ENCODE peak calls at places on chromosomes 7 and 10, in five cellular contexts. T, I, H, Q and A are unnamed samples.

GRCh38 chr10:49332768-49333167 is 33.8 kb downstream of the C10orf71 start:
- DNase-seq in T (no peak), I (no peak), H (no peak), Q (no peak), A (no peak)

GRCh38 chr7:129332354-129333056 is 101.7 kb upstream of the STRIP2 start:
- DNase-seq in T (no peak), I (no peak), H (no peak), Q (no peak), A (no peak)

GRCh38 chr10:31603245-31604087 is 284.4 kb downstream of the ZEB1 start:
- DNase-seq in T (peak), I (peak), H (peak), Q (peak), A (peak)

GRCh38 chr7:157295338-157295737 is 41.5 kb upstream of the DNAJB6 start:
- DNase-seq in T (no peak), I (no peak), H (no peak), Q (no peak), A (no peak)

GRCh38 chr10:108673756-108674155 is 1249.6 kb downstream of the XPNPEP1 start:
- DNase-seq in T (no peak), I (no peak), H (no peak), Q (no peak), A (no peak)

GRCh38 chr10:61081331-61081730 is 137.3 kb upstream of the RHOBTB1 start:
- DNase-seq in T (no peak), I (no peak), H (no peak), Q (no peak), A (no peak)

GRCh38 chr10:66836057-66836456 is 89.8 kb upstream of the LRRTM3 start:
- DNase-seq in T (no peak), I (no peak), H (no peak), Q (no peak), A (no peak)

GRCh38 chr10:31759124-31759798 is 169.4 kb downstream of the ARHGAP12 start:
- DNase-seq in T (no peak), I (peak), H (no peak), Q (peak), A (no peak)

GRCh38 chr10:104622598-104623209 is 18.4 kb upstream of the SORCS3 start:
- DNase-seq in T (no peak), I (no peak), H (no peak), Q (no peak), A (no peak)

GRCh38 chr10:131973160-131973951 is 8.4 kb downstream of the BNIP3 start:
- DNase-seq in T (no peak), I (no peak), H (no peak), Q (no peak), A (no peak)

GRCh38 chr10:119620771-119621384 is 24.1 kb upstream of the TIAL1 start:
- DNase-seq in T (no peak), I (no peak), H (no peak), Q (no peak), A (no peak)

GRCh38 chr7:106501605-106502580 is 159.1 kb downstream of the CCDC71L start:
- DNase-seq in T (no peak), I (no peak), H (no peak), Q (no peak), A (no peak)

GRCh38 chr10:14840178-14840577 is 2.1 kb downstream of the HSPA14 start:
- DNase-seq in T (no peak), I (no peak), H (no peak), Q (no peak), A (no peak)

GRCh38 chr7:150778738-150779301 is 21.3 kb downstream of the TMEM176B start:
- DNase-seq in T (no peak), I (peak), H (no peak), Q (peak), A (no peak)

GRCh38 chr10:89351402-89352038 is 23.7 kb downstream of the IFIT3 start:
- DNase-seq in T (no peak), I (no peak), H (no peak), Q (no peak), A (no peak)

GRCh38 chr7:66557214-66558200 is 71.2 kb upstream of the KCTD7 start:
- DNase-seq in T (peak), I (peak), H (no peak), Q (peak), A (peak)

GRCh38 chr10:129151281-129151680 is 315.8 kb upstream of the MGMT start:
- DNase-seq in T (no peak), I (no peak), H (no peak), Q (no peak), A (no peak)

GRCh38 chr7:19112290-19113000 is 5.0 kb downstream of the TWIST1 start:
- DNase-seq in T (no peak), I (no peak), H (no peak), Q (no peak), A (no peak)

GRCh38 chr7:77800158-77800557 is 1.6 kb downstream of the PHTF2 start:
- DNase-seq in T (no peak), I (no peak), H (no peak), Q (no peak), A (no peak)

GRCh38 chr7:978049-978346 is 2.6 kb upstream of the COX19 start:
- DNase-seq in T (no peak), I (no peak), H (no peak), Q (no peak), A (no peak)

GRCh38 chr10:112471878-112472487 is 25.0 kb downstream of the VTI1A start:
- DNase-seq in T (no peak), I (no peak), H (no peak), Q (peak), A (no peak)

GRCh38 chr10:112475565-112476233 is 28.7 kb downstream of the VTI1A start:
- DNase-seq in T (no peak), I (no peak), H (no peak), Q (no peak), A (no peak)
- TF ChIP-seq CTCF in T (peak), I (peak), H (peak), Q (peak), A (peak)

DNA sequence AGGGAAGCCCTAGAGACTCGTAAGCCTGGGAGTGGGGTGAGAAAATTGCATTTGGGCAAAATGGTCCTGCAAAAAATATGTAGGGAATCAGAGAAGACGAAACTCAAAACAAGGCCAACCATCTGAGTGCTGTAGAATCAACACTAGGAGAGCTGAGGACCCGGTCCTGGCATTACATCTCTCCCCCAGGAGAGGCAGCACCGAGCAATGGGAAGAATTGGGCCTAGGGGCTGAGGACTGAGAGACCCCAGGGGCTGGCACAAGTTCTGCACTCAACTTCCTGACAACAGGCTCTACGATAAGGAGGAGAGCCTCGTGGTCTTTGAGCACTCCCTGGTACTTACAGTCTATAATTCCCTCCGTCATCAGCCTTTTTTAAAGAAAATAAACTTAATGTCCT is 47.6 kb downstream of the BPGM start:
- DNase-seq in T (no peak), I (no peak), H (no peak), Q (no peak), A (no peak)
- TF ChIP-seq CTCF in T (peak), I (peak), H (peak), Q (peak), A (peak)

DNA sequence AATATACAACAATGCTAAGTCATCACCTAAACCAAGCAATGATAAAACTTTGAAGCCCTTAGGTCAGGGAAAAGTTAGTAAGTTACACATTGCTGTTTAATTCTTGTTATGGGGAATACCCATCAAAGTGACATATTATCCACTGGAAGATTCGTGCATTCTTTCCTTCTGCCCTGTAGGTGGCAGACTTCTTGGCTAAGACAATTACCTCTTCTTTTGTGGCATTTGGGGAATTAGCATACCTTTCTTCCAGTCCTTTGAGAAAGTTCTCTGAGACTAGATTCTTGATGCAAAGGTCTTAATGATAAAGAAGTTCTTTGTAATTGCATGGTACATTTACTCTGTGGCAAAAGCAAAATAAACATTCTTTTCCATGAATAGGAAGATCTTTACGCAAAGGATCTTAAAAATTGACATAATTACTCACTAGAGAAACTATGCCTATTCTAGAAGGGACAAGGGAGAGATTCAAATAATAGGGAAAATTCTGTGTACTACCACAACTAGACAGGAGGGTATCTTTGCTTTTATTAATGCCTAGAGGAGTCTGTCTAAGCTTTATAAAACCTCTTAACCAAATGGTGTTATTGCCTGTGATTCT is 395.9 kb downstream of the GRM8 start:
- DNase-seq in T (no peak), I (no peak), H (no peak), Q (no peak), A (no peak)
- TF ChIP-seq CTCF in T (peak), I (peak), H (no peak), Q (no peak), A (peak)

DNA sequence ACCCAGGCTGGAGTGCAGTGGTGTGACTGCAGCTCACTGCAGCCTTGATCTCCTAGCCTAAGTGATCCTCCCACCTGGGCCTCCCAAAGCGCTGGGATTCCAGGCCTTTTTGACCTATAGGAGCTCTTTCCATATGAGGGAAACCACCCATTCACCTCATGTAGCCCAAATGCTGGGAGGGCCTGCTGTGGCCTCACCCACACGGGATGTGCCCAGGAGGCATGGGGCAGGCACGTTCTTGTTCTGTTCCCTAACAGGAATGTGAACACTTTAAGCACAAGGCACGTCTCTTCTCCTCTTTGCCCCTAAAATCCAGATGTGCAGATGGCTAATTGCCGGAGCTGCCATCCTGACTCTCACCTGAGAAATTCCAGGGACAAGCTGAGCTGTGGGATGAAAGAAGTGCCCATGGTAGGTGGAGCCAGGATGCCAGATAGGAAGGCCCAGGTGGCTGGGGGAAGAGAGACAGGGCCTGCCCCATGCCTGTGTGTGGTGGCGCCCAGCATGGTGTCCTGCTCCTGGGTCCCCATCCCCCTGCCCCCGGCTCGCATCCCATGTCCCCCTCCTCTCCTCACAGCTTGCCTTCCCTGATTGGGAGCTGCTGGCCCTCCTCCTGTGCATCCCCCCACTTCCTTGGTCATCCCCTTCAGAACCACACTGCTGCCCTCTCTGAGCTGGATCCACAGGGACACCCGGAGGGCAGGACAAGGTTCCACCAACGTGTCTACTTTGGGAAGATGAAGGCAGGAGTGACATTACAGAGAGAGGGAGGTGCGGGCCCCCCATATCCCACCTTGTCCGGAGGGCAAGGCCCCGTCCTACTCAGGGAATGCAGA is 17.3 kb downstream of the CAMK2B start:
- DNase-seq in T (peak), I (peak), H (no peak), Q (no peak), A (peak)
- TF ChIP-seq CTCF in T (no peak), I (no peak), H (no peak), Q (no peak), A (no peak)

GRCh38 chr10:98446656-98447221 is at the start of gene HPS1:
- DNase-seq in T (peak), I (peak), H (no peak), Q (peak), A (peak)
- TF ChIP-seq CTCF in T (peak), I (no peak), H (no peak), Q (no peak), A (peak)

GRCh38 chr7:26397326-26397725 is 105.7 kb downstream of the SNX10 start:
- DNase-seq in T (no peak), I (no peak), H (no peak), Q (no peak), A (no peak)

GRCh38 chr7:26397786-26398435 is 106.2 kb downstream of the SNX10 start:
- DNase-seq in T (no peak), I (no peak), H (no peak), Q (peak), A (peak)

GRCh38 chr7:26399747-26400146 is 108.1 kb downstream of the SNX10 start:
- DNase-seq in T (no peak), I (no peak), H (no peak), Q (no peak), A (no peak)

GRCh38 chr7:26398436-26399308 is 107.0 kb downstream of the SNX10 start:
- DNase-seq in T (no peak), I (peak), H (no peak), Q (peak), A (peak)

DNA sequence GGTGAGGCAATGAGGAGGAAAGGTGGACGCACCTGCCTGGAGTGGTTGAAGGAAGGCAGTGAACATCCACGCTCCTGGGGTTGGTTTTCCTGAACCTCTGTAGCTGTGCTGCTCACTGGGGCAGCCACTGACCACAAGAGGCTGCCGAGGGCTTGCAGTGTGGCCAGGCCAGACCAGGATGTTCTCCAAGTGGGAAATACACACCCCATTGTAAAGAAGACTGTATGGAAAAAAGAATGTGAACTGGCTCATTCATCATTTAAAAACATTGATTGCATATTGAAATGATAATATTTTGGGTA is 107.6 kb downstream of the SNX10 start:
- DNase-seq in T (no peak), I (no peak), H (no peak), Q (no peak), A (no peak)
- TF ChIP-seq CTCF in T (no peak), I (peak), H (no peak), Q (no peak), A (peak)

DNA sequence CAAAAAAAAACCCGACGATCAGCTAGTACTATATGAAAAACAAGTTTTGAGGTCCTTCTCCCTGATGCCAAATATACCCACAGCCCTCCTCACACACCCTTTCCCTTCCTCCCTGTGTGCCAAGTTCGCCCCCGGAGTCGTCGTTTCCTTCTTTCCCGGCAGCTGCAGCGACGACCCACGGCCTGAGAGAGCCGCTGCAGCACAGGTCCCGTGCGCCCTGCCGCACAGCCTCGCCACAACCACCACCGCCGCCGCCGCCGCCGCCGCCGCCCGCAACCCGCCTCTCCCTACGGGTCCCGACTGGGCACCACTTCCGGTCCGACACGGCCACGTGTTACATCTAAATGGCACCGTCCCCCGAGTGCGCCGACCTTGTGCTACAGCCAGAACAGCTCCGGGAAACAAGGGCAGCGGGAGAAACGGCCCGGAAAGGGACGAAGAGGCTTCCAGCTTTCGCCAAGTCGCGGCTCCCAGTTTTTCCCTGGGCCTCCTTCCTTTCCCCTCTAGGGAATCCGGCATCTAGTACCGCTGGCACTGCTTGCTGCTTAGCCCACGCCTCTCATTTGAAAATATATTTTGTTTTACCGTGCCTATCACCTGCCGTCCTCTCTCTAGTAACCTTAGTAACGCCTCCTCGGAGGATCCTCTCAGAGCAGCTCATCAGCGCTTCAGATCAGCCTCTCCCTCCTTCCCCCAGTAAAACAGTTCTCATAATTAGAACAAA is at the start of gene FRA10AC1:
- DNase-seq in T (peak), I (peak), H (peak), Q (peak), A (peak)
- TF ChIP-seq CTCF in T (peak), I (peak), H (peak), Q (no peak), A (peak)

DNA sequence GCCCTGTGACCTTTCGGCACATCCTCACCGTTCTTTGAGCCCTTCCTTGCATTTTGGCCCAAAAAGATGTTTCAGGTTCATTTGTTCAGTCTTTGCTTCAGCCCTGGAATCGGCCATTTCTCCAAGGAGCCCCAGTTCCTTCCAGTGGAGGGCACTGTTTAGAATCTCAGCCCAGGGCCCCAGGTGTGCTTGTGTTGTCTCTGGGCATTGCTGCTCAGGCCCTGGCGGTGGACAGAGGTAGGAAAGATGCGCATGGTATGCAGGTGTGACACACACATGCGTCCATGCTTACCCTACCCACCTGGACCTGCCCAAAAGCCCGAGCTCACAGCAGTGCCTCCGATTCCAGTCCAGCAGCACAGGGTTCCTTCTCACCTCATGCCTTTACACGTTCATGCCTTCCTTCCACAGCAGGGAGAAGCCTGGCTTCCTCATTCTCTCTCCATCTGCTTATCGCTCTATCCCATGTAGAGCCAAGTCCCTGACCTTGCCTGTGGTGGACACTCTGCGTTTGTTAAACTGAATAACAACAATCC is 70.6 kb downstream of the LHPP start:
- DNase-seq in T (no peak), I (no peak), H (no peak), Q (no peak), A (no peak)
- TF ChIP-seq CTCF in T (peak), I (peak), H (no peak), Q (peak), A (peak)

GRCh38 chr7:46886669-46887374 is 695.1 kb downstream of the TNS3 start:
- DNase-seq in T (no peak), I (no peak), H (no peak), Q (no peak), A (no peak)
- TF ChIP-seq CTCF in T (no peak), I (no peak), H (no peak), Q (no peak), A (no peak)

DNA sequence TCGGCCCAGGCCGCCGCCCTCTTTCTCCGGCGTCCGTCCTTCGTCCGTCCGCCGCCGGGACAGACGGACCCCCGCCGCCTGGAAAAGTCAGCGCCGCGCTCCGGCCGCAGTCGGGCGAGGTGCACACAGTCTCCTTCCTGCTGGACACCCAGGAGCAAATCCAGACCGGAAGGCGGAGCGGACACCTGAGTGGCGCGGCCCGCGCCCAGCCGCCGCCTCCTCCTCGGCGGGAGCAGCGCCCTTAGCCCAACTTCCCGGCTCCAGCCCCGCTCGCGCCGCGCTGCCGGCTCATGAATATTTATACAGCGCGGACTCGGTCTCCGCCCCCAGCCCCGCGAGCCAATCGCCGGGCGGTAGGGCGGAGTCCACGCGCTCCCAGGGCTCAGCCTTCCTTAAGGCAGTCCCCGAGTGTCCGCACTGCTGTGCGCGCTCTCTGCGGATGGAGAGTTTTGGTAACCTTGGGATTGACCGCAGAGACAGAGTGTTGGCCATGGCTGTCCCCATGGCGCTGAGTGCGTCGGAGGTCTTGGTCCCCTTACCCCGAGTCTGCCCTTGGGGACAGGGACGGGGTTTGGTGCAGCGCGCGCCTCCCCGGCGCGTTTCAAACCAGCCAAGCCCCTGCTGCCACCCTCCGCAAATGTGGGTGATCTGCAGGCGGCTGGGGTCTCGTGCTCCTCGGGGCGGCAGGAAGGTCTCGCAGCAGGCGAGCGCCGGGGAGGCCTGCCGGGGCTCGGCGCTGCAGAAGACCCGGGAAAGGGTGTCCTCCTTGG is at the start of gene FZD8:
- DNase-seq in T (peak), I (peak), H (peak), Q (peak), A (peak)
- TF ChIP-seq CTCF in T (peak), I (peak), H (peak), Q (no peak), A (peak)